ENCODE peak calls at places on chromosomes 16 and 17, in eight cellular contexts. Z is kidney epithelial cell, B is A673, M is hepatocyte, T is cardiac muscle cell, S is astrocyte, X is tibial artery, Q is RWPE2. R is an unnamed sample.

GRCh38 chr16:74720579-74720978 is 19.9 kb upstream of the MLKL start:
- DNase-seq in Q (no peak), T (no peak), B (no peak), M (no peak), X (no peak), S (no peak), Z (no peak), R (no peak)

GRCh38 chr16:25692307-25692706 is 548 bp downstream of the HS3ST4 start:
- DNase-seq in B (peak; percentile 18), X (no peak), M (peak; percentile 57), Z (no peak), T (peak; percentile 48), S (no peak), Q (no peak), R (no peak)

GRCh38 chr17:71176315-71176714 is 944.5 kb upstream of the SOX9 start:
- DNase-seq in B (no peak), X (no peak), S (no peak), Q (no peak), T (no peak), Z (no peak), M (no peak), R (no peak)

GRCh38 chr16:79076039-79076767 is 524.3 kb downstream of the MAF start:
- DNase-seq in Z (no peak), Q (no peak), M (no peak), S (no peak), X (no peak), T (no peak), B (no peak), R (no peak)

GRCh38 chr17:49180303-49180702 is 30.1 kb downstream of the GNGT2 start:
- DNase-seq in Q (no peak), S (peak; percentile 10), M (peak; percentile 35), T (peak; percentile 52), B (peak; percentile 87), X (peak; percentile 74), Z (no peak), R (peak; percentile 45)

GRCh38 chr16:77212736-77213541 is 13.7 kb downstream of the SYCE1L start:
- DNase-seq in M (peak; percentile 84), T (peak; percentile 61), X (no peak), Q (peak; percentile 79), B (peak; percentile 67), Z (no peak), S (no peak), R (peak; percentile 76)

GRCh38 chr17:72569193-72569946 is 448.6 kb downstream of the SOX9 start:
- DNase-seq in M (no peak), Q (no peak), B (no peak), X (no peak), T (no peak), S (no peak), Z (no peak), R (no peak)

GRCh38 chr17:19461139-19461538 is 50.1 kb downstream of the RNF112 start:
- DNase-seq in Z (no peak), B (peak; percentile 15), S (no peak), M (no peak), T (no peak), X (no peak), Q (no peak), R (no peak)

GRCh38 chr17:27651411-27652345 is 20.7 kb downstream of the LGALS9 start:
- DNase-seq in S (no peak), Q (no peak), B (peak; percentile 66), X (no peak), M (peak; percentile 50), Z (no peak), T (peak; percentile 53), R (peak; percentile 67)

GRCh38 chr16:2469399-2470233 is 1.5 kb upstream of the NTN3 start:
- DNase-seq in B (no peak), Q (no peak), Z (no peak), M (no peak), S (no peak), X (no peak), T (no peak), R (no peak)

GRCh38 chr17:57211543-57211942 is 44.8 kb upstream of the MSI2 start:
- DNase-seq in X (no peak), T (no peak), S (peak; percentile 57), Z (peak; percentile 38), Q (no peak), B (no peak), M (no peak), R (no peak)

GRCh38 chr17:58238147-58238634 is at the start of gene LPO:
- DNase-seq in S (no peak), M (no peak), Z (no peak), B (no peak), Q (no peak), X (no peak), T (no peak), R (no peak)

GRCh38 chr17:10370209-10370608 is 2.6 kb downstream of the MYH13 start:
- DNase-seq in X (no peak), Z (no peak), Q (no peak), M (no peak), S (no peak), B (no peak), T (no peak), R (no peak)

GRCh38 chr17:8375738-8376259 is 705 bp downstream of the KRABD2 start:
- DNase-seq in Q (no peak), B (no peak), Z (no peak), T (no peak), X (no peak), S (no peak), M (peak; percentile 54), R (no peak)

GRCh38 chr17:77696720-77697460 is 261.6 kb upstream of the TNRC6C start:
- DNase-seq in M (peak; percentile 22), Q (no peak), B (no peak), T (no peak), Z (no peak), X (peak; percentile 53), S (no peak), R (no peak)

GRCh38 chr17:70476368-70476767 is 307.0 kb downstream of the KCNJ2 start:
- DNase-seq in S (no peak), T (no peak), M (no peak), Q (no peak), X (no peak), Z (no peak), B (no peak), R (no peak)

GRCh38 chr17:29107933-29108805 is 65.2 kb downstream of the PIPOX start:
- DNase-seq in S (no peak), M (peak; percentile 76), X (no peak), Q (no peak), Z (no peak), B (no peak), T (no peak), R (no peak)

GRCh38 chr17:65931246-65932149 is 260.4 kb downstream of the CEP112 start:
- DNase-seq in X (no peak), Z (no peak), M (no peak), Q (no peak), T (no peak), B (no peak), S (no peak), R (no peak)
- TF ChIP-seq CTCF in X (no peak), Z (no peak), M (no peak), Q (no peak), T (no peak), B (no peak), S (no peak), R (no peak)

DNA sequence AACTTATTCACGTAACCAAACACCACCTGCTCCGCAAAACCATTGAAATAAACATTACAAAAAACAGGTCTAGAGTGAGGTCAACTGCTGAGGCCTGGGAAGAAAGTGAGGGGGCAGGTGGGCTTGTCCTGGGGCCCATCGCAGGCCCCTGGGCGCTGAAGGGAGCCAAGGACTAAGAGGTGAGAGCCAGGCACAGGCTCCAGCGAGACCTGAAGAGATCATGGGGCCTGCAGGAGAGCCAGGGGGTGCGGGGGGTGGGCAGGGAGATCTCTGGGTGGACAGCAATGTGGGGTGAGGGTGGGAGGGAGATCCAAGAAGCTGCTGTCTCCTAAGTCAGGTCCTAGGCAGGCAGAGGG is 7.9 kb downstream of the ARHGAP27 start:
- DNase-seq in T (no peak), S (no peak), X (no peak), Z (no peak), Q (no peak), M (no peak), B (no peak), R (no peak)
- H3K4me3 ChIP-seq in T (peak overlapping the region; percentile 18), S (no peak overlapping the region), X (no peak overlapping the region), Z (peak overlapping the region; percentile 28), Q (peak overlapping the region; percentile 41), M (peak overlapping the region; percentile 12), B (no peak overlapping the region), R (no peak overlapping the region)

DNA sequence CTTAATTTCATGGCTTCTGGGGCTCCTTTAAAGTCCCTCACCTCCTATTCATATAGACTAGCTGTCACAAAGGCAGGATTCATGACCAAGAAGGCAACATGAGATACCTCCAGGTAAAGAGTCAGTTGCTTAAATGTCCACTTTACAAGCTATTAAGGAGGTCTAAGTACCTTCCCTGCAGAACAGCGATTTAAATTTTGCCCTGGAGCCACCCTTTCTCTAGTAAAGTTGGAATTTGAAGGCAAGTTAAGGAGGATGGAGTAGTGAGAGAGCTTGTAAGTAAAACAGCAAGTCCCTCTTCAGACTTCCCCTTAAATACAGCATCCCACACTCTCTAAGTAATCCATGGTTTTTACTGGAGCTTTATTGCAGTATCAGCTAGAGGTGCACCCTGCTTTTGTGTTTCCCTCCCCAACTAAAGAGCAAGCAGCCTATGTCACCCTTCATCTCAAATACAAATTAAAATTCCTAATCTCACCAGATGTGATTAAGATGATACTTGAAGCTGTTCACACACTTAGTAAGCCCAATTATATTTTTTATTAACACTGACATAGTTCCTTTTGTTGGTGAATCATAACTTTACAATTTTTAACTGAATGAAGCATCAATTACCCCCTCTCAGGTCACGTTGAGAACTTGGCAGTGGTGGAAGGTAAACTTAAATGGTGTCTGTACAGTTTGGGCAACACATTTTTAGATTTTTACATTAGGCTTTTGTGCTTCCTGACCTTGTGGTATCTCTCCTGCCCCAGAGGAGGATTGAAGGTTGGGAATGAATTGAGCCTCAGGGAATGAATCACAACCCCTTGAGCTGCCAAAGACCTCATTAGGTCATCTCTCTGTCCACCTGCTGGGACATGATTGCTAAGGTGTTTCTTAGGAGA is 108.9 kb downstream of the TANGO6 start:
- DNase-seq in B (no peak), Q (no peak), M (no peak), Z (no peak), T (no peak), S (peak; percentile 66), X (no peak), R (no peak)
- H3K27me3 ChIP-seq in B (no peaks in the 10 kb centered on the region), Q (no peaks in the 10 kb centered on the region), M (no peaks in the 10 kb centered on the region), Z (no peaks in the 10 kb centered on the region), T (no peaks in the 10 kb centered on the region), S (no peaks in the 10 kb centered on the region), X (no peaks in the 10 kb centered on the region), R (no peaks in the 10 kb centered on the region)

GRCh38 chr16:74025-74424 is 1.6 kb upstream of the RHBDF1 start:
- DNase-seq in B (no peak), Q (no peak), Z (no peak), M (no peak), S (no peak), X (no peak), T (no peak), R (no peak)

GRCh38 chr16:71210-71539 is 1.3 kb downstream of the RHBDF1 start:
- DNase-seq in Z (no peak), S (no peak), X (no peak), Q (no peak), M (no peak), B (no peak), T (no peak), R (no peak)

GRCh38 chr16:69181-69580 is 3.2 kb downstream of the RHBDF1 start:
- DNase-seq in Q (no peak), S (no peak), M (no peak), T (no peak), Z (no peak), X (no peak), B (no peak), R (no peak)

GRCh38 chr16:72561-73537 is at the start of gene RHBDF1:
- DNase-seq in B (peak; percentile 50), S (no peak), T (peak; percentile 83), Z (no peak), X (no peak), Q (no peak), M (peak; percentile 93), R (no peak)

GRCh38 chr16:71540-72341 is 690 bp downstream of the RHBDF1 start:
- DNase-seq in S (peak; percentile 64), Q (peak; percentile 96), M (peak; percentile 92), X (peak; percentile 93), T (peak; percentile 65), Z (no peak), B (peak; percentile 63), R (no peak)
- TF ChIP-seq CTCF in S (no peak), Q (no peak), M (no peak), X (peak; percentile 35), T (no peak), Z (no peak), B (peak; percentile 20), R (no peak)

R was measured in CD8-positive, alpha-beta T cell.